ENCODE peak calls at places on chromosomes 6 and 20, in ten cellular contexts. E, T, K, W, A, M, J, B, L and Z are unnamed samples.

GRCh38 chr20:709421-709820 is 33.8 kb upstream of the SCRT2 start:
- DNase-seq in E (no peak), M (no peak), T (no peak), W (peak; percentile 21), K (no peak), B (no peak), A (peak; percentile 14), J (no peak), L (no peak), Z (no peak)

GRCh38 chr20:5880326-5880725 is 70.0 kb downstream of the TRMT6 start:
- DNase-seq in A (no peak), E (no peak), J (no peak), M (no peak), B (no peak), T (no peak), L (no peak), K (peak; percentile 10), W (no peak), Z (no peak)

GRCh38 chr20:50868509-50869495 is 62.4 kb downstream of the ADNP start:
- DNase-seq in J (no peak), B (no peak), M (no peak), W (no peak), A (peak; percentile 85), L (no peak), T (peak; percentile 29), E (no peak), K (no peak), Z (no peak)

GRCh38 chr6:43668151-43669028 is 19.2 kb downstream of the MRPS18A start:
- DNase-seq in J (peak; percentile 61), E (peak; percentile 18), T (peak; percentile 86), L (peak; percentile 39), B (peak; percentile 68), A (peak; percentile 57), K (peak; percentile 78), W (peak; percentile 79), M (no peak), Z (peak; percentile 84)

GRCh38 chr20:24698189-24698588 is 228.8 kb downstream of the SYNDIG1 start:
- DNase-seq in J (no peak), T (no peak), K (no peak), W (no peak), A (no peak), E (peak; percentile 7), L (no peak), M (no peak), B (no peak), Z (no peak)

GRCh38 chr20:43844778-43845614 is 69.7 kb upstream of the TOX2 start:
- DNase-seq in W (no peak), B (no peak), L (peak; percentile 98), A (peak; percentile 4), T (no peak), J (no peak), E (peak; percentile 91), K (no peak), M (no peak), Z (no peak)

GRCh38 chr20:19621072-19621471 is 137.0 kb upstream of the RIN2 start:
- DNase-seq in M (no peak), B (no peak), T (no peak), K (no peak), J (no peak), E (no peak), W (no peak), A (no peak), L (no peak), Z (no peak)

GRCh38 chr20:18287546-18287914 is 797 bp upstream of the ZNF133 start:
- DNase-seq in J (no peak), A (no peak), E (no peak), M (no peak), L (no peak), K (no peak), T (peak; percentile 57), W (no peak), B (no peak), Z (no peak)

GRCh38 chr20:15895560-15896084 is 677.6 kb downstream of the KIF16B start:
- DNase-seq in J (peak; percentile 48), K (peak; percentile 52), L (no peak), W (no peak), M (no peak), B (no peak), E (no peak), T (no peak), A (no peak), Z (no peak)

GRCh38 chr20:45497971-45498494 is 17.4 kb downstream of the SPINT3 start:
- DNase-seq in L (no peak), B (no peak), T (no peak), M (no peak), J (no peak), A (no peak), W (no peak), E (no peak), K (no peak), Z (no peak)

GRCh38 chr6:44078795-44079671 is 48.2 kb downstream of the MRPL14 start:
- DNase-seq in A (peak; percentile 86), M (peak; percentile 88), B (peak; percentile 78), T (peak; percentile 76), K (peak; percentile 60), W (peak; percentile 89), L (peak; percentile 78), E (no peak), J (no peak), Z (peak; percentile 80)

GRCh38 chr6:123306334-123306733 is 310.3 kb downstream of the CLVS2 start:
- DNase-seq in K (no peak), T (no peak), B (no peak), J (no peak), M (no peak), W (no peak), L (no peak), A (no peak), E (no peak), Z (no peak)

GRCh38 chr20:40506567-40506966 is 182.5 kb downstream of the MAFB start:
- DNase-seq in L (peak; percentile 95), B (peak; percentile 100), T (peak; percentile 93), J (no peak), A (peak; percentile 6), E (peak; percentile 92), M (peak; percentile 89), W (peak; percentile 64), K (no peak), Z (peak; percentile 79)

GRCh38 chr20:50442526-50442925 is 67.7 kb upstream of the PTPN1 start:
- DNase-seq in T (no peak), B (no peak), M (no peak), J (no peak), E (no peak), K (no peak), A (no peak), L (no peak), W (no peak), Z (no peak)

GRCh38 chr6:149035806-149036205 is 281.7 kb upstream of the TAB2 start:
- DNase-seq in B (no peak), M (no peak), L (no peak), W (no peak), J (no peak), K (no peak), A (no peak), T (no peak), E (no peak), Z (no peak)

GRCh38 chr6:149033454-149034241 is 283.9 kb upstream of the TAB2 start:
- DNase-seq in T (no peak), M (no peak), B (no peak), W (no peak), A (no peak), J (peak; percentile 78), E (no peak), L (no peak), K (no peak), Z (no peak)

GRCh38 chr6:149032318-149032598 is 285.3 kb upstream of the TAB2 start:
- DNase-seq in J (no peak), T (no peak), A (no peak), B (no peak), K (no peak), M (no peak), E (no peak), L (no peak), W (no peak), Z (no peak)

GRCh38 chr6:149031545-149032317 is 284.9 kb downstream of the UST start:
- DNase-seq in B (no peak), L (peak; percentile 86), T (no peak), M (no peak), J (no peak), E (peak; percentile 85), K (peak; percentile 72), W (no peak), A (no peak), Z (peak; percentile 69)

GRCh38 chr6:149032599-149033405 is 284.7 kb upstream of the TAB2 start:
- DNase-seq in A (no peak), K (peak; percentile 79), E (peak; percentile 82), J (peak; percentile 92), B (no peak), L (peak; percentile 97), T (no peak), M (no peak), W (no peak), Z (no peak)
- H3K4me3 ChIP-seq in A (peak overlapping the region; percentile 32), K (peak overlapping the region; percentile 64), E (no peak overlapping the region), J (peak overlapping the region; percentile 80), B (no peak overlapping the region), L (peak overlapping the region; percentile 9), T (no peak overlapping the region), M (no peak overlapping the region), W (no peak overlapping the region), Z (no peak overlapping the region)

GRCh38 chr20:63959699-63960075 is 3.5 kb upstream of the UCKL1 start:
- DNase-seq in K (no peak), E (no peak), W (no peak), M (no peak), J (no peak), T (no peak), L (no peak), B (no peak), A (no peak), Z (no peak)
- H3K4me3 ChIP-seq in K (no peak overlapping the region), E (no peak overlapping the region), W (no peak overlapping the region), M (no peak overlapping the region), J (no peak overlapping the region), T (no peak overlapping the region), L (no peak overlapping the region), B (no peak overlapping the region), A (no peak overlapping the region), Z (no peak overlapping the region)

GRCh38 chr6:98836025-98836961 is 1.9 kb downstream of the POU3F2 start:
- DNase-seq in K (no peak), E (no peak), T (no peak), M (no peak), A (no peak), W (no peak), L (no peak), B (no peak), J (no peak), Z (no peak)
- H3K4me3 ChIP-seq in K (no peak overlapping the region), E (no peak overlapping the region), T (peak overlapping the region; percentile 40), M (peak overlapping the region; percentile 63), A (no peak overlapping the region), W (no peak overlapping the region), L (no peak overlapping the region), B (no peak overlapping the region), J (no peak overlapping the region), Z (no peak overlapping the region)

DNA sequence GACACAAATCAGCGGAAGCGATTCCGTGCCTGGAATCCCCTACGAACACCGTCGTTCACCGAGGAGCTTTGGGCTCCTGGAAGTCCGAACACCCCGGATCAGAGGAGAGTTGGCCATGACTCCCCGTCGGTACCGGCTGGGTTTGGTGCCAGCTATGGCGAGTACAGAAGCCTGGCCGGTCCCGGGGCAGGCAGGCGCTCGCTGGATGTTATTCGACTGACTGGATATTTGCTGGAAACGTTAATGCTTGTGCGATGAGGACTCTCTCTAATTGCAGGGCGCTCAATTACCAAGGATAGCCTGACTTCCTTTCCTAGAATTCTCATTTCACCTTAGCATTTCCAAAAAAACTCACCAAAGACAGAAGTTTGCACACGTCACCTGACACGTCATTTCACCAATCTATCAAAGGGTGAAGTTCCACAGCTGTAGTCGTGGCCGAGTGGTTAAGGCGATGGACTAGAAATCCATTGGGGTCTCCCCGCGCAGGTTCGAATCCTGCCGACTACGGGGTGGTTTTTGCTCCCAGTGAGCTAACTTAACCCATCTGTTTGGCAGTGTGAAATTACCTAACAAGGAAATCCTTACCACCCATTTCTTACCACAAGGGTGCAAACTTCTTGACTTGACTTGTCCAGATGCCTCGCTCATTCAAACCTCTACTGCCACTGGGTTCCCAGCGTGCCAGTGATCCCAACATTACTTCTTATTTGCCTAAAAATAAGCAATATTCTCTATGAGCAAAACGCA is 22.7 kb upstream of the ZNF184 start:
- DNase-seq in J (peak; percentile 64), K (peak; percentile 81), L (peak; percentile 87), W (peak; percentile 56), M (peak; percentile 59), A (no peak), E (peak; percentile 42), B (peak; percentile 45), T (peak; percentile 54), Z (no peak)
- H3K4me3 ChIP-seq in J (peak overlapping the region; percentile 78), K (peak overlapping the region; percentile 62), L (peak overlapping the region; percentile 69), W (peak overlapping the region; percentile 36), M (peak overlapping the region; percentile 29), A (no peak overlapping the region), E (peak overlapping the region; percentile 71), B (no peak overlapping the region), T (peak overlapping the region; percentile 70), Z (peak overlapping the region; percentile 60)